ENCODE peak calls at places on chromosome 2, in nine cellular contexts. J, F, X, B, Q, L, O, U and T are unnamed samples.

GRCh38 chr2:165899311-165899710 is 54.3 kb downstream of the TTC21B start:
- DNase-seq in F (no peak), Q (no peak), B (no peak), J (no peak), U (no peak), O (no peak), X (no peak), L (no peak), T (no peak)

GRCh38 chr2:215395687-215396460 is 40.0 kb downstream of the FN1 start:
- DNase-seq in F (no peak), L (no peak), X (no peak), O (no peak), B (no peak), J (no peak), U (no peak), Q (no peak), T (no peak)

GRCh38 chr2:44941551-44942234 is at the start of gene SIX3:
- DNase-seq in J (peak; percentile 50), U (no peak), B (no peak), O (peak; percentile 25), L (no peak), X (peak; percentile 72), Q (no peak), F (no peak), T (no peak)

GRCh38 chr2:207225773-207226172 is 60.0 kb upstream of the KLF7 start:
- DNase-seq in B (no peak), X (no peak), L (no peak), O (no peak), U (no peak), F (no peak), J (no peak), Q (no peak), T (no peak)

GRCh38 chr2:29238497-29238896 is 123.3 kb downstream of the CLIP4 start:
- DNase-seq in L (peak; percentile 40), B (no peak), O (no peak), X (peak; percentile 68), Q (no peak), F (peak; percentile 28), J (peak; percentile 69), U (no peak), T (peak; percentile 64)

GRCh38 chr2:128457716-128458115 is 139.0 kb upstream of the HS6ST1 start:
- DNase-seq in U (no peak), X (no peak), J (no peak), O (no peak), B (no peak), F (no peak), L (no peak), Q (no peak), T (no peak)

GRCh38 chr2:190446750-190447516 is 38.8 kb downstream of the MFSD6 start:
- DNase-seq in F (no peak), J (no peak), B (no peak), Q (no peak), X (no peak), L (no peak), U (no peak), O (no peak), T (no peak)

GRCh38 chr2:200795044-200795443 is 16.7 kb upstream of the BZW1 start:
- DNase-seq in X (no peak), J (peak; percentile 40), L (peak; percentile 73), F (peak; percentile 33), Q (peak; percentile 33), O (no peak), U (no peak), B (peak; percentile 33), T (peak; percentile 77)

GRCh38 chr2:152304845-152305244 is 30.1 kb upstream of the FMNL2 start:
- DNase-seq in Q (no peak), F (peak; percentile 75), L (no peak), U (no peak), O (no peak), X (no peak), B (no peak), J (no peak), T (peak; percentile 50)

GRCh38 chr2:207813942-207814341 is 44.2 kb upstream of the FZD5 start:
- DNase-seq in J (no peak), O (no peak), B (no peak), F (no peak), L (no peak), Q (no peak), X (no peak), U (no peak), T (no peak)

GRCh38 chr2:101230541-101230993 is 22.1 kb upstream of the CNOT11 start:
- DNase-seq in X (no peak), F (peak; percentile 43), O (no peak), U (no peak), B (no peak), Q (no peak), L (no peak), J (no peak), T (no peak)

GRCh38 chr2:238420878-238421694 is 5.6 kb upstream of the ASB1 start:
- DNase-seq in J (no peak), B (no peak), F (no peak), Q (no peak), L (no peak), O (no peak), U (no peak), X (no peak), T (no peak)

GRCh38 chr2:39216495-39217191 is 27.1 kb downstream of the CDKL4 start:
- DNase-seq in U (no peak), X (no peak), Q (no peak), B (no peak), F (no peak), L (no peak), O (peak; percentile 55), J (no peak), T (no peak)

GRCh38 chr2:109531221-109531620 is 82.5 kb downstream of the SEPTIN10 start:
- DNase-seq in J (no peak), X (no peak), Q (no peak), L (no peak), B (no peak), O (no peak), U (no peak), F (no peak), T (no peak)

GRCh38 chr2:118835739-118836410 is 11.6 kb downstream of the EN1 start:
- DNase-seq in B (no peak), J (peak; percentile 57), U (no peak), L (no peak), X (no peak), F (no peak), Q (no peak), O (no peak), T (no peak)

GRCh38 chr2:86342488-86342887 is 5.1 kb upstream of the REEP1 start:
- DNase-seq in Q (no peak), F (no peak), J (no peak), B (no peak), O (no peak), L (no peak), X (no peak), U (no peak), T (no peak)

GRCh38 chr2:172655091-172655837 is 80.4 kb upstream of the RAPGEF4 start:
- DNase-seq in J (no peak), F (peak; percentile 72), Q (no peak), U (no peak), L (peak; percentile 97), B (no peak), X (no peak), O (no peak), T (no peak)

GRCh38 chr2:196913691-196914090 is 12.8 kb downstream of the PGAP1 start:
- DNase-seq in B (no peak), L (no peak), J (no peak), U (no peak), F (no peak), O (no peak), Q (no peak), X (no peak), T (no peak)

GRCh38 chr2:240014327-240014726 is 10.8 kb downstream of the NDUFA10 start:
- DNase-seq in Q (no peak), L (no peak), O (no peak), F (no peak), J (no peak), U (no peak), B (no peak), X (no peak), T (no peak)

GRCh38 chr2:240018071-240018750 is 6.9 kb downstream of the NDUFA10 start:
- DNase-seq in Q (no peak), X (no peak), O (no peak), J (no peak), B (no peak), L (no peak), F (no peak), U (no peak), T (no peak)

GRCh38 chr2:240013343-240013742 is 11.8 kb downstream of the NDUFA10 start:
- DNase-seq in O (no peak), B (no peak), L (peak; percentile 32), J (no peak), Q (no peak), X (peak; percentile 16), U (no peak), F (peak; percentile 33), T (peak; percentile 16)
- TF ChIP-seq CTCF in O (no peak), B (no peak), L (peak; percentile 36), J (no peak), Q (no peak), X (peak; percentile 24), U (no peak), F (no peak), T (no peak)

DNA sequence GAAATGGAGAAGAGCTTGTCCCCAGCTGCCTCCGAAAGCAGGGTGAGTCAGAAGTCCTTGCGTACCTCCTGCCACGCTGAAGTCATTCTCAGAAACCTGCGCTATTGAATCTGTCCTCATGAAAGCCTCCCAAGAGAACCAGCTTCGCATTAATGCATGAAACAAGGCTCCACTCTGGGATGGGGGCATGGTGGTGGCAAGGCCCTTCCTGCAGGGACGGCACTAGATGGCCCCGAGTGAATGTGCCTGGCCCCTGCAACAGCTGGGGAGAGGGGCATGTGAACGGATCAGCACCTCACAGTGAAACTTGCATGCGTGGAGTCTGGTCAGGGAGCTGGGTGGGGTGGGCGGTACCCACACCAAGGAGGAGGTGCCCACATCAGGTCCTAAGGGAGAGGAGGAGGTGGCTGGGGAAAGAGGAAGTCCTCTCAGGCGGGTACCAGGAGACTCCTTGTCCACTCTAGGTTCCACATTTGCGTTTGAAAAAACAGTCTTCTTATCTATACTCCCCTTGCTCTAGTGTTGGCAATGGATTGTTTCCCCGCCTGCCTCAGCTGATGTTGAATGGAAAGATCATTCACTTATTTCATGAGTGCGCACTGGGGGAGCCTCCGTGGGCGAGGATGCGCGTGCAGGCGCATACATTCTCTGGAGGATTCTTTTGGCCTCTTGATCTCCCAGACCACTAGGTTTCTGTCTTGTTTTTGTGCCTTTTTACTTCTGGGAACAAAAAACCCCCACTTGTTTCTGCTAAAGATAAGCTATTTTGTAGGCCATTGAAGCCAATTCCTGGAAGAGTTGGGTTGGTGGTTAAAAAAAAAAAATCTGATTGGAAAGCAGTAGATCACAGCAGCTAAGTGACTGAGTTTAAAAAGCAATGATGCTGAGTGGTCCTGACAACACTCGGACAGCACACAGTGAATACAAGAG is 104.8 kb downstream of the KLHL29 start:
- DNase-seq in X (no peak), U (no peak), L (no peak), Q (no peak), F (no peak), O (no peak), J (no peak), B (no peak), T (no peak)
- TF ChIP-seq CTCF in X (no peak), U (no peak), L (no peak), Q (no peak), F (no peak), O (no peak), J (no peak), B (no peak), T (no peak)

GRCh38 chr2:146927080-146927714 is 917.6 kb upstream of the ACVR2A start:
- DNase-seq in F (peak; percentile 56), U (peak; percentile 39), Q (no peak), L (peak; percentile 86), J (peak; percentile 71), B (peak; percentile 31), X (peak; percentile 73), O (no peak), T (peak; percentile 71)
- TF ChIP-seq CTCF in F (peak; percentile 78), U (peak; percentile 43), Q (peak; percentile 29), L (peak; percentile 93), J (no peak), B (peak; percentile 23), X (peak; percentile 73), O (no peak), T (peak; percentile 53)

GRCh38 chr2:131152065-131152464 is 46.9 kb downstream of the PLEKHB2 start:
- DNase-seq in O (no peak), Q (no peak), X (no peak), J (no peak), B (no peak), U (no peak), F (no peak), L (no peak), T (no peak)
- TF ChIP-seq CTCF in O (no peak), Q (no peak), X (no peak), J (peak; percentile 15), B (no peak), U (no peak), F (no peak), L (no peak), T (no peak)